ENCODE peak calls at places on chromosome 3, in nine cellular contexts. F is HT1080, Z is right atrium auricular region, K is pancreas, H is glutamatergic neuron, X is amniotic epithelial cell, S is lower leg skin, W is cardiac muscle cell, A is frontal cortex. Y is an unnamed sample.

GRCh38 chr3:98695816-98696215 is 67.3 kb upstream of the ST3GAL6 start:
- DNase-seq in A (no peak), W (peak), H (no peak), S (no peak), X (peak), Z (no peak), K (no peak), F (no peak), Y (no peak)

GRCh38 chr3:177340243-177340830 is 143.1 kb upstream of the TBL1XR1 start:
- DNase-seq in S (no peak), X (no peak), F (peak), K (no peak), H (no peak), A (no peak), W (no peak), Z (peak), Y (no peak)

GRCh38 chr3:9422712-9423424 is 25.5 kb downstream of the SETD5 start:
- DNase-seq in Z (peak), A (peak), K (peak), X (peak), S (peak), W (peak), F (peak), H (peak), Y (peak)

GRCh38 chr3:7978104-7978457 is 523.5 kb upstream of the LMCD1 start:
- DNase-seq in Z (no peak), H (no peak), S (no peak), W (no peak), K (no peak), A (peak), F (no peak), X (no peak), Y (no peak)

GRCh38 chr3:46849098-46849631 is 14.1 kb downstream of the MYL3 start:
- DNase-seq in W (no peak), S (peak), H (peak), X (no peak), F (no peak), K (no peak), A (no peak), Z (peak), Y (peak)

GRCh38 chr3:157099337-157100078 is 60.4 kb downstream of the CCNL1 start:
- DNase-seq in A (no peak), F (no peak), S (no peak), W (peak), Z (no peak), H (no peak), K (no peak), X (peak), Y (no peak)

GRCh38 chr3:162142511-162142910 is 645.9 kb downstream of the OTOL1 start:
- DNase-seq in F (peak), A (no peak), K (no peak), H (no peak), X (peak), S (no peak), Z (no peak), W (peak), Y (no peak)

GRCh38 chr3:133568294-133569014 is 5.0 kb upstream of the CDV3 start:
- DNase-seq in K (no peak), S (no peak), H (no peak), Z (peak), W (peak), X (peak), A (no peak), F (peak), Y (no peak)

GRCh38 chr3:10804183-10804648 is 11.8 kb upstream of the SLC6A11 start:
- DNase-seq in H (no peak), W (no peak), K (peak), F (no peak), A (no peak), X (peak), S (peak), Z (no peak), Y (no peak)